ENCODE peak calls at places on chromosomes 16 and 17, in eight cellular contexts. One of them, this sample, is unnamed.

GRCh38 chr17:51144266-51145022 is 8.9 kb upstream of the NME1 start:
- DNase-seq in left ventricle myocardium inferior: no peak
- DNase-seq in mammary epithelial cell: no peak
- DNase-seq in stomach: no peak
- DNase-seq in ovary: no peak
- DNase-seq in heart right ventricle: no peak
- DNase-seq in vagina: no peak
- DNase-seq in AG04450: no peak
- DNase-seq in this sample: no peak

GRCh38 chr17:40063915-40064531 is 1.3 kb downstream of the THRA start:
- DNase-seq in vagina: no peak
- DNase-seq in left ventricle myocardium inferior: no peak
- DNase-seq in AG04450: no peak
- DNase-seq in ovary: no peak
- DNase-seq in heart right ventricle: no peak
- DNase-seq in stomach: no peak
- DNase-seq in mammary epithelial cell: no peak
- DNase-seq in this sample: no peak

GRCh38 chr17:43578699-43579569 is 32.8 kb upstream of the ETV4 start:
- DNase-seq in mammary epithelial cell: peak; percentile 49
- DNase-seq in left ventricle myocardium inferior: no peak
- DNase-seq in vagina: no peak
- DNase-seq in stomach: no peak
- DNase-seq in AG04450: no peak
- DNase-seq in heart right ventricle: no peak
- DNase-seq in ovary: no peak
- DNase-seq in this sample: peak; percentile 46

GRCh38 chr17:47829870-47830269 is 1.5 kb downstream of the MRPL10 start:
- DNase-seq in ovary: no peak
- DNase-seq in left ventricle myocardium inferior: no peak
- DNase-seq in mammary epithelial cell: no peak
- DNase-seq in vagina: no peak
- DNase-seq in heart right ventricle: no peak
- DNase-seq in stomach: no peak
- DNase-seq in AG04450: no peak
- DNase-seq in this sample: no peak

GRCh38 chr16:2008009-2008526 is 1.6 kb downstream of the ZNF598 start:
- DNase-seq in heart right ventricle: no peak
- DNase-seq in vagina: no peak
- DNase-seq in ovary: no peak
- DNase-seq in left ventricle myocardium inferior: peak; percentile 19
- DNase-seq in stomach: no peak
- DNase-seq in mammary epithelial cell: peak; percentile 93
- DNase-seq in AG04450: no peak
- DNase-seq in this sample: peak; percentile 96

GRCh38 chr16:4525634-4526277 is 12.8 kb downstream of the CDIP1 start:
- DNase-seq in stomach: no peak
- DNase-seq in AG04450: no peak
- DNase-seq in heart right ventricle: no peak
- DNase-seq in vagina: no peak
- DNase-seq in left ventricle myocardium inferior: no peak
- DNase-seq in ovary: no peak
- DNase-seq in mammary epithelial cell: no peak
- DNase-seq in this sample: no peak

GRCh38 chr17:83189673-83190385 is 110.4 kb downstream of the METRNL start:
- DNase-seq in vagina: peak; percentile 82
- DNase-seq in heart right ventricle: no peak
- DNase-seq in ovary: peak; percentile 84
- DNase-seq in stomach: peak; percentile 78
- DNase-seq in left ventricle myocardium inferior: peak; percentile 43
- DNase-seq in mammary epithelial cell: no peak
- DNase-seq in AG04450: peak; percentile 90
- DNase-seq in this sample: no peak

GRCh38 chr17:33521784-33522183 is 228.7 kb upstream of the ASIC2 start:
- DNase-seq in stomach: no peak
- DNase-seq in vagina: no peak
- DNase-seq in mammary epithelial cell: no peak
- DNase-seq in left ventricle myocardium inferior: no peak
- DNase-seq in heart right ventricle: no peak
- DNase-seq in AG04450: no peak
- DNase-seq in ovary: no peak
- DNase-seq in this sample: no peak

GRCh38 chr17:79027274-79027924 is 3.4 kb downstream of the C1QTNF1 start:
- DNase-seq in stomach: no peak
- DNase-seq in ovary: no peak
- DNase-seq in mammary epithelial cell: no peak
- DNase-seq in left ventricle myocardium inferior: no peak
- DNase-seq in heart right ventricle: no peak
- DNase-seq in AG04450: no peak
- DNase-seq in vagina: no peak
- DNase-seq in this sample: no peak

GRCh38 chr17:79029327-79030009 is 5.5 kb downstream of the C1QTNF1 start:
- DNase-seq in heart right ventricle: no peak
- DNase-seq in vagina: no peak
- DNase-seq in left ventricle myocardium inferior: no peak
- DNase-seq in AG04450: no peak
- DNase-seq in ovary: no peak
- DNase-seq in mammary epithelial cell: no peak
- DNase-seq in stomach: no peak
- DNase-seq in this sample: no peak

GRCh38 chr17:79027925-79028491 is 4.0 kb downstream of the C1QTNF1 start:
- DNase-seq in left ventricle myocardium inferior: no peak
- DNase-seq in mammary epithelial cell: no peak
- DNase-seq in ovary: no peak
- DNase-seq in vagina: no peak
- DNase-seq in heart right ventricle: no peak
- DNase-seq in AG04450: no peak
- DNase-seq in stomach: no peak
- DNase-seq in this sample: no peak

GRCh38 chr17:79026345-79027273 is 2.6 kb downstream of the C1QTNF1 start:
- DNase-seq in AG04450: no peak
- DNase-seq in left ventricle myocardium inferior: peak; percentile 63
- DNase-seq in stomach: peak; percentile 24
- DNase-seq in ovary: peak; percentile 64
- DNase-seq in vagina: no peak
- DNase-seq in mammary epithelial cell: peak; percentile 76
- DNase-seq in heart right ventricle: no peak
- DNase-seq in this sample: peak; percentile 60

DNA sequence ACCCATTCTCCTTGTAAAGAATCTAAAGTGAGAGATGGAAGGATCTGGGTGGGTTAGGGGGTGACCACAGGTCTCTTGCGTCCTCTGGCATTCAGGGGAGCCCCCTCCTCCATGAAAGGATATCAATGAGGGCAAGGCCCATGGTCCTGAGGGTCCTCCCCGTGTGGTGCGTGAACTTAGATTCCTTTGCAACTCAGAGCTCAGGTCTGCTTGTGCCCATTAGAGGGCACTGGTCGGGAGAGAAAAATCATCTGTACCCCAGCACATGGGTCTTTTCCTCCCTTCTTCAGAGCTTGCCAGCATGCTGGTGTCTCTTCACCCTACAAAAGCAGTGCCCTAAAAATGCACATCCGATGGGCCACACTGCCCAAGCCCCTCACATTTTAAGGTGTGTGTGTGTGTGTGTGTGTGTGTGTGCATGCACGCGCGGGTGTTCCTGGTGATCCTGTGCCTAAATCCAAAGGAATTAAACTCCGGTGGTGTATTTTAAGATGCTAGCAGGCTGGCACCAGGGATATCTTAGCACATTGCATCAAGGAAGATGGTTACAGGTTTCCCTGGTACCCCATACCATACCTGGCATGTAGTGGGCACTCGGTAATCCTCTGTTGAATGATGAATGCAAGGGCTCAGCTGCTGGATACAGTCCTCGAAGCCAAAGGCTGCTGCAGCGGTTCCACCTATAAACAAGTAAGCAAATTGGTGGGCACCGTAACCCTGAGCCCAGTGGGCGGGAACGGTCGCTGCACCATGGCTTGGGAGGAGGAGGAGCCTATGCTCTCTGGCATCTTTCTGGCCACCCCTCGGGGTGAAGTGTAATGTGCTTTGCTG is 4.7 kb downstream of the C1QTNF1 start:
- DNase-seq in left ventricle myocardium inferior: no peak
- DNase-seq in mammary epithelial cell: no peak
- DNase-seq in vagina: no peak
- DNase-seq in AG04450: no peak
- DNase-seq in stomach: no peak
- DNase-seq in ovary: no peak
- DNase-seq in heart right ventricle: no peak
- DNase-seq in this sample: no peak
- TF ChIP-seq CTCF in left ventricle myocardium inferior: peak; percentile 36
- TF ChIP-seq CTCF in mammary epithelial cell: no peak
- TF ChIP-seq CTCF in vagina: no peak
- TF ChIP-seq CTCF in AG04450: peak; percentile 26
- TF ChIP-seq CTCF in stomach: no peak
- TF ChIP-seq CTCF in ovary: no peak
- TF ChIP-seq CTCF in heart right ventricle: peak; percentile 31
- TF ChIP-seq CTCF in this sample: peak; percentile 33

DNA sequence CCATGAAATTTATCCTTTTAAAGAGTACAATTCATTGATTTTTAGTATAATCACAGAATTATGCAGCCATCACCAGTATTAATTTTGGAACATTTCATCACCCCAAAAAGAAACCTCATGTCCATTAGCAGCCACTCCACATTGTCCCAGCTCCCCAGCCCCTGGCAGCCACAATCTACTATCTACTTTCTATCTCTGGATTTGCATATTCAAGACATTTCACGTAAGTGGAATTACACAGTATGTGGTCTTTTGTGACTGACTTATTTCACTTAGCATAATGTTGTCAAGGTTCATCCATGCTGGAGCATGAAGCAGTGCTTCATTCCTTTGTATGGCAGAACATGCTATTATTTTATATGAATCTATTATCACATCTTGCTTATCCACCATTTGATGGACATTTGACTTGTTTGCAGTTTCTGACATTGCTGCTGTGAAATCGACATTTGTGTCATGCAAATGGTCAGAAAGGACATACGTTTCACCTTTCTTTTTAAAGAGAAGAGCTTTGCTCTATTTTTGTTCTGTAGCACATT is 10.7 kb downstream of the METTL9 start:
- DNase-seq in stomach: no peak
- DNase-seq in mammary epithelial cell: no peak
- DNase-seq in vagina: no peak
- DNase-seq in left ventricle myocardium inferior: no peak
- DNase-seq in ovary: no peak
- DNase-seq in AG04450: no peak
- DNase-seq in heart right ventricle: no peak
- DNase-seq in this sample: no peak
- H3K4me3 ChIP-seq in stomach: no peak overlapping the region
- H3K4me3 ChIP-seq in mammary epithelial cell: no peak overlapping the region
- H3K4me3 ChIP-seq in vagina: no peak overlapping the region
- H3K4me3 ChIP-seq in left ventricle myocardium inferior: no peak overlapping the region
- H3K4me3 ChIP-seq in ovary: no peak overlapping the region
- H3K4me3 ChIP-seq in AG04450: no peak overlapping the region
- H3K4me3 ChIP-seq in heart right ventricle: no peak overlapping the region
- H3K4me3 ChIP-seq in this sample: no peak overlapping the region

GRCh38 chr16:3520861-3521260 is 20.1 kb downstream of the CLUAP1 start:
- DNase-seq in AG04450: no peak
- DNase-seq in stomach: no peak
- DNase-seq in mammary epithelial cell: no peak
- DNase-seq in left ventricle myocardium inferior: no peak
- DNase-seq in vagina: no peak
- DNase-seq in ovary: no peak
- DNase-seq in heart right ventricle: no peak
- DNase-seq in this sample: no peak
- TF ChIP-seq CTCF in AG04450: no peak
- TF ChIP-seq CTCF in stomach: no peak
- TF ChIP-seq CTCF in mammary epithelial cell: no peak
- TF ChIP-seq CTCF in left ventricle myocardium inferior: no peak
- TF ChIP-seq CTCF in vagina: no peak
- TF ChIP-seq CTCF in ovary: no peak
- TF ChIP-seq CTCF in heart right ventricle: no peak
- TF ChIP-seq CTCF in this sample: no peak

GRCh38 chr16:79801550-79802090 is 201.1 kb upstream of the MAF start:
- DNase-seq in stomach: no peak
- DNase-seq in heart right ventricle: no peak
- DNase-seq in left ventricle myocardium inferior: no peak
- DNase-seq in mammary epithelial cell: peak; percentile 25
- DNase-seq in ovary: no peak
- DNase-seq in AG04450: no peak
- DNase-seq in vagina: no peak
- DNase-seq in this sample: peak; percentile 82

GRCh38 chr16:79795556-79795955 is 195.0 kb upstream of the MAF start:
- DNase-seq in stomach: no peak
- DNase-seq in heart right ventricle: no peak
- DNase-seq in mammary epithelial cell: no peak
- DNase-seq in ovary: no peak
- DNase-seq in vagina: no peak
- DNase-seq in AG04450: no peak
- DNase-seq in left ventricle myocardium inferior: no peak
- DNase-seq in this sample: peak; percentile 70

GRCh38 chr16:79800016-79800608 is 199.6 kb upstream of the MAF start:
- DNase-seq in ovary: no peak
- DNase-seq in mammary epithelial cell: no peak
- DNase-seq in AG04450: no peak
- DNase-seq in heart right ventricle: no peak
- DNase-seq in left ventricle myocardium inferior: no peak
- DNase-seq in vagina: no peak
- DNase-seq in stomach: no peak
- DNase-seq in this sample: peak; percentile 59

GRCh38 chr16:79797486-79797885 is 196.9 kb upstream of the MAF start:
- DNase-seq in stomach: no peak
- DNase-seq in left ventricle myocardium inferior: no peak
- DNase-seq in ovary: no peak
- DNase-seq in mammary epithelial cell: no peak
- DNase-seq in vagina: no peak
- DNase-seq in heart right ventricle: no peak
- DNase-seq in AG04450: no peak
- DNase-seq in this sample: no peak

DNA sequence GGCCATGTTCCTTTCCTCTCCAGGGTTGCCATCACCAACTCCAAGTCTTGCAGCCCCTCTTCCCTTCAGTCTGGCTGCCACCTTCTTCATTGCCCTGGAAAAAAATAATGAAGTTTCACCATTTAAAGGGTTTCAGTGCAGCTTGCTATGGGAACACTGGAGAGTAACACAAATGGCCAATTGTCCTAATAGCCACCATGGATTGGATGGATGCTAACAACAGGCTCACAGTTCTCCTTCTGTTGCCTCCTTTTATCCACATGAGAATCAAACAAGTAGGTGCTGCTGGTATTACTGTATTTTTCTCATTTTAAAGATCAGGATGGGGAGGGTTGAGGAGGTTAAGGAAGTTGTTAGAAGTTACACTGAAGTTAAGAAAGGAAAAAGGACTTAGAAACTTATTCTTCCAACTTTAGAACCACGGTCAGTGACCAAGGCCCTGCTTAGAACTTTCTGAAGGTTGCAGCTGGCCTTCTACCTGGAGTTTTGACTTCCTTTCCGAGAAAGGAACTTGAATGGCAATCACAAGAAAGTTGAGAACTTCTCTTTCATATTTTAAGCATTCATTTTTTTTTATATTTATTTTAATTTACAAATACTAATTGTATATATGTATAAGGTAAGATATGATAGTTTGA is 198.0 kb upstream of the MAF start:
- DNase-seq in heart right ventricle: no peak
- DNase-seq in vagina: no peak
- DNase-seq in ovary: no peak
- DNase-seq in stomach: no peak
- DNase-seq in mammary epithelial cell: no peak
- DNase-seq in left ventricle myocardium inferior: no peak
- DNase-seq in AG04450: no peak
- DNase-seq in this sample: no peak
- H3K4me3 ChIP-seq in heart right ventricle: no peak overlapping the region
- H3K4me3 ChIP-seq in vagina: no peak overlapping the region
- H3K4me3 ChIP-seq in ovary: no peak overlapping the region
- H3K4me3 ChIP-seq in stomach: no peak overlapping the region
- H3K4me3 ChIP-seq in mammary epithelial cell: no peak overlapping the region
- H3K4me3 ChIP-seq in left ventricle myocardium inferior: no peak overlapping the region
- H3K4me3 ChIP-seq in AG04450: no peak overlapping the region
- H3K4me3 ChIP-seq in this sample: no peak overlapping the region

This sample was measured in epithelial cell of esophagus.